ENCODE peak calls at places on chromosome 10, in four cellular contexts. Y is GM12878, H is HepG2, T is K562. F is an unnamed sample.

GRCh38 chr10:125721035-125721434 is 1.5 kb downstream of the EDRF1 start:
- DNase-seq in Y (peak; percentile 74), T (no peak), H (no peak), F (no peak)

GRCh38 chr10:20254078-20254477 is 437.8 kb downstream of the PLXDC2 start:
- DNase-seq in H (no peak), Y (no peak), T (no peak), F (no peak)

GRCh38 chr10:125130886-125131285 is 29.5 kb downstream of the CTBP2 start:
- DNase-seq in H (no peak), T (no peak), Y (no peak), F (no peak)

GRCh38 chr10:77949167-77949566 is 22.6 kb upstream of the DLG5 start:
- DNase-seq in H (no peak), T (no peak), Y (no peak), F (no peak)

GRCh38 chr10:45421231-45422097 is 47.4 kb downstream of the ALOX5 start:
- DNase-seq in T (no peak), Y (no peak), H (no peak), F (no peak)

GRCh38 chr10:14608381-14609001 is 166.2 kb downstream of the FAM107B start:
- DNase-seq in H (peak; percentile 68), Y (no peak), T (no peak), F (no peak)

GRCh38 chr10:77849039-77849664 is 77.4 kb downstream of the DLG5 start:
- DNase-seq in Y (no peak), H (peak; percentile 99), T (peak; percentile 90), F (no peak)

GRCh38 chr10:4162571-4163286 is 377.7 kb upstream of the KLF6 start:
- DNase-seq in T (no peak), Y (no peak), H (no peak), F (no peak)

GRCh38 chr10:18719811-18720210 is 60.6 kb downstream of the ARL5B start:
- DNase-seq in T (no peak), Y (no peak), H (no peak), F (no peak)

GRCh38 chr10:42367532-42368230 is 270.7 kb downstream of the ZNF33B start:
- DNase-seq in H (no peak), Y (peak; percentile 15), T (peak; percentile 97), F (peak; percentile 8)

GRCh38 chr10:90587561-90587960 is 270.3 kb downstream of the HTR7 start:
- DNase-seq in Y (no peak), T (no peak), H (no peak), F (no peak)

GRCh38 chr10:60944159-60944909 is at the start of gene RHOBTB1:
- DNase-seq in Y (no peak), T (peak; percentile 74), H (peak; percentile 34), F (peak; percentile 72)

GRCh38 chr10:27620425-27621397 is 116.6 kb downstream of the RAB18 start:
- DNase-seq in H (no peak), T (no peak), Y (no peak), F (no peak)

GRCh38 chr10:26714816-26715487 is 17.5 kb downstream of the PDSS1 start:
- DNase-seq in H (peak; percentile 70), Y (no peak), T (no peak), F (no peak)

GRCh38 chr10:475709-476457 is 213.6 kb downstream of the DIP2C start:
- DNase-seq in T (no peak), Y (no peak), H (no peak), F (no peak)

GRCh38 chr10:22611425-22612111 is 102.8 kb downstream of the PIP4K2A start:
- DNase-seq in Y (peak; percentile 57), H (no peak), T (no peak), F (no peak)

GRCh38 chr10:43211030-43211429 is 55.8 kb downstream of the RASGEF1A start:
- DNase-seq in Y (no peak), T (peak; percentile 40), H (no peak), F (no peak)

GRCh38 chr10:36779238-36779846 is 346.1 kb upstream of the ANKRD30A start:
- DNase-seq in Y (no peak), H (peak; percentile 30), T (peak; percentile 13), F (peak; percentile 50)

GRCh38 chr10:94287331-94287730 is 75.4 kb downstream of the NOC3L start:
- DNase-seq in T (no peak), H (no peak), Y (no peak), F (no peak)

GRCh38 chr10:14374745-14375445 is 44.2 kb upstream of the FRMD4A start:
- DNase-seq in H (no peak), T (no peak), Y (no peak), F (no peak)

GRCh38 chr10:129364949-129365348 is 102.1 kb upstream of the MGMT start:
- DNase-seq in H (no peak), Y (no peak), T (no peak), F (no peak)

GRCh38 chr10:100519321-100520051 is at the start of gene SEC31B:
- DNase-seq in T (no peak), Y (no peak), H (peak; percentile 50), F (no peak)

GRCh38 chr10:6494934-6495592 is 85.0 kb downstream of the PRKCQ start:
- DNase-seq in H (no peak), T (no peak), Y (no peak), F (no peak)

GRCh38 chr10:86583983-86584382 is 62.4 kb upstream of the WAPL start:
- DNase-seq in T (peak; percentile 36), H (peak; percentile 24), Y (no peak), F (no peak)
- TF ChIP-seq FOXK2 in T (no peak), H (no peak), Y (no peak), F (no peak)

DNA sequence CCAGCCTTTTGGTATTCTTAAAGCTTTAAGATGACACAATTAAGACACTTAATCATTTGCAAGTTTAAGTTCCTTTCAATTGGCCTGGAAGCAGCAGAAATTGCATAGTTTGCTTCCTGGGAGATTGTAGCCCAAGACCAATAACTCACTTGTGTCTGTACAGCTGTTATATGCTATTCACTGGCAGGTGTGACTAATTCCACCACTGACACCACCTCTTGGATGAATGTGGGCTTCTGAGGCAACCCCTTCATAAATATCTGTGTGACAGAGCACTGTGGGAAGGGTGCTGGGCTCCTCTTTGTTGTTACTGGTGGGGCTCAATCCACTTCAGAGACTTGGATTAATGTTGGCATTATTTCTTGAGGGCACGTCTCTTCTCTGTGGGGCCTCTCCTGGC is 137.3 kb downstream of the LRMDA start:
- DNase-seq in H (no peak), Y (no peak), T (no peak), F (no peak)
- TF ChIP-seq BHLHE40 in H (no peak), Y (no peak), T (no peak), F (no peak)

GRCh38 chr10:35535136-35535535 is 70.0 kb upstream of the GJD4 start:
- DNase-seq in T (no peak), H (no peak), Y (no peak), F (no peak)
- TF ChIP-seq FOXK2 in T (no peak), H (no peak), Y (no peak), F (no peak)

DNA sequence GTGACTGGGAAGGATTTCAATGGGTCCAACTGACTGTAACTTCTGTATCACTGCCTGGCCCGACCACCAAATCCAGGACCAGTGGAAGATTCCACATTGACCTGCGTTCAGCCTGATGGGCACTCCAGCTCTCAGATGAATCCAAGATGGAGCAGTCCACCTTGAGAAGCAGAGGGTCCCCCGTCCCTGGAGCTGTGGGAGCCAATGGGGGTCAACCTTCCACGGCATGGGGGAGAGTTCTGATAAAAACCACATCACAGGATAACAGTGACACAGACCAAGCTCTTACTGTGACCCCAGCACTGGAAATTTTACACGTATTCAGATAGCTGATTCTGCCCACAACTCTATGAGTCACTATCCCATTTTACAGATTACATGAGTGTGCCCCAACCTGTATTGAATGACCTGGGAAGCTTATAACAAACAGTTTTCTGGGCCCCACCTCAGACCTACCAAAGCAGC is 11.2 kb downstream of the ZCCHC24 start:
- DNase-seq in T (peak; percentile 38), H (no peak), Y (no peak), F (no peak)
- TF ChIP-seq BHLHE40 in T (no peak), H (no peak), Y (no peak), F (no peak)

GRCh38 chr10:132450825-132451505 is 54.0 kb downstream of the PWWP2B start:
- DNase-seq in H (no peak), T (no peak), Y (no peak), F (no peak)
- TF ChIP-seq FOXK2 in H (no peak), T (no peak), Y (no peak), F (no peak)

DNA sequence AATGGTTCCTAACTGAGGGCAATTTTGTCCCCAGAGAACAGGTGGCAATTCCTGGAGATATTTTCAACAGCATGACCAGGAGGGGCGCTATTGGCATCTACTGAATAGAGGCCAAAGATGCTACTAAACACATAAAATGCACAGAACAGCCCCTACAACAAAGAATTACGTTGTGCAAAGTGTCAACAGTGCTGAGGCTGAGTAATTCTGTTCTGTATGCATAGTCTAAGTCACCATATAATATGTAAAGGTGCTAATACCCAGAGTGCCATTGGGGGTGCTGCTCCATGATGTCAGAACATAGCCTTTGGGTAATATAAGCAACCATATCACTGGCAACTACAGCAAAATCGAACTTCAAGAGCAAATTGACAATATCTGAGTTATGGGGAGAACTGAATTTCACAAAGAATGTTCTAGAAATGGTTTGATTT is 213.3 kb upstream of the PHYHIPL start:
- DNase-seq in T (peak; percentile 7), Y (no peak), H (peak; percentile 70), F (no peak)
- TF ChIP-seq BHLHE40 in T (no peak), Y (no peak), H (no peak), F (no peak)

DNA sequence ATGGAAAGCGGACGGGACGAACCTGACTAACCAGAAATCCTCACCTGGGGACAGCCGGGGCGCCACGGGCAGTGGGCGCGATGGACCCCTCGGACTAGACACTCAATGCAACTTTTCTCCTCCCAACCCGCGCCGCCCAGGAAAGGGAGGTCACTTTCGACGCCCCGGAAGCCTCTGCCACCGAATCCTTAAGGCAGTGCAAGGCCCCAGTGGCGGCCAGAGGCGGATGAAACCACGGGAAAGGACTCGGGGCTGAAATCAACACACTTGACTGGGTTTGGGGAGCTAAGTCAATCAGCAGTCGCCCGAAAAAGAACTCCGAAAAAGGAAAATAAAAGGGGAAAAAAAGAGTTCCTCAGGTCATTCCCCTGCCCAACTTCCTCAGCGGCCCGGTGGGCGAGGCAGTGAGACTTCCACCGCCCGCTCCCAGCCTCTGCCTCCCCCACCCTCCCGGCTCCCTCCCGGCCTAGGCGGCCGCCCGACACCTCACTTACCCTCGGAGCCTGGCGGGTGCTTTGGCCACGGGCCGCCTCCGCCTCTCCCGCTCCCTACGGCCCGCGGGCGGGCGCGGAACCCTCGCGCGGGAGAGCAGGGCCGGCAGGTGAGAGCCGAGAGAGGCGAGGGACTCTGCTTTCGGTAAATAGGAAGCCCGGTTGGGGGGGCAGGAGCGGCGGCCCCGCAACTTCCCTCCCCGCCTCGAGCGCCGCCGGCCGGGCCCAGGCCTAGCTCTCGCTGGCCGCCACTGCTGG is 547 bp downstream of the WAPL start:
- DNase-seq in Y (no peak), T (peak; percentile 58), H (peak; percentile 40), F (peak; percentile 46)
- TF ChIP-seq FOXK2 in Y (no peak), T (no peak), H (no peak), F (no peak)

DNA sequence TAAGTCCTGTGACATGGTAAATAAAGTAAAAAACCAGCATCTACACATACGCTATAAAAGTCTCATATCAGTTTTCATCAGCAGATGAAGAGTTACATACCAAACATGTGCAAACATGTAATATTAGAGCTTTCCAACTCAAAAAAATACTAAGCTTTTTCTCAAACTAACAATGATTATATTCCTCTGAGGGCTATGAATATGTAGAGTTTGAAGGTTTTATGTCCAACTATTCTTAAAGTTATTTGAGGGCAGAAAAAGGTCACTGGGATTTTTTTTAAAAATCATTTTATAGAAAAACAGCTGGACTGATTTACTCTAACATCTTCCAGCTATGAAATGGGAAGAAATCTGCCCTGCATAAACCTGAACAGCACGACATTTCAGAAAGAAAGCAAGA is 67.0 kb downstream of the SKIDA1 start:
- DNase-seq in T (no peak), H (no peak), Y (no peak), F (no peak)
- TF ChIP-seq BHLHE40 in T (no peak), H (no peak), Y (no peak), F (no peak)